ENCODE peak calls at places on chromosomes 12 and 14, in four cellular contexts. C, A, Q and M are unnamed samples.

GRCh38 chr14:95739356-95739755 is 25.4 kb upstream of the TCL1A start:
- DNase-seq in A (peak), Q (no peak), C (no peak), M (no peak)

GRCh38 chr12:122732170-122732569 is 1.5 kb upstream of the HCAR1 start:
- DNase-seq in C (no peak), A (no peak), Q (no peak), M (no peak)

GRCh38 chr12:1993341-1993740 is 10.9 kb downstream of the DCP1B start:
- DNase-seq in C (no peak), Q (no peak), A (peak), M (peak)

GRCh38 chr12:46964496-46965098 is 114.8 kb upstream of the PCED1B start:
- DNase-seq in A (peak), C (no peak), Q (no peak), M (peak)

GRCh38 chr12:131853832-131854797 is 25.9 kb downstream of the MMP17 start:
- DNase-seq in A (no peak), Q (no peak), C (no peak), M (no peak)

GRCh38 chr14:32457213-32457920 is 128.3 kb downstream of the AKAP6 start:
- DNase-seq in C (no peak), Q (no peak), A (no peak), M (peak)

GRCh38 chr14:104115691-104116543 is 22.5 kb upstream of the KIF26A start:
- DNase-seq in C (no peak), Q (no peak), A (no peak), M (no peak)

GRCh38 chr14:102629700-102630365 is 37.4 kb downstream of the RCOR1 start:
- DNase-seq in C (no peak), Q (no peak), A (no peak), M (no peak)

GRCh38 chr14:93878871-93879270 is 48.3 kb upstream of the FAM181A start:
- DNase-seq in Q (no peak), C (no peak), A (no peak), M (no peak)

GRCh38 chr14:104240426-104241157 is 102.2 kb downstream of the KIF26A start:
- DNase-seq in Q (no peak), C (no peak), A (no peak), M (no peak)

GRCh38 chr12:9870311-9870866 is 1.2 kb upstream of the CLEC2B start:
- DNase-seq in C (no peak), Q (peak), A (peak), M (no peak)

GRCh38 chr12:117583677-117584076 is 222.3 kb upstream of the NOS1 start:
- DNase-seq in C (no peak), Q (no peak), A (no peak), M (no peak)

GRCh38 chr12:31715283-31715825 is 13.5 kb downstream of the AMN1 start:
- DNase-seq in Q (no peak), C (no peak), A (no peak), M (no peak)

GRCh38 chr12:2311001-2311778 is 258.4 kb downstream of the CACNA1C start:
- DNase-seq in A (no peak), Q (no peak), C (no peak), M (no peak)

GRCh38 chr12:77120156-77120555 is 54.8 kb upstream of the E2F7 start:
- DNase-seq in C (no peak), A (peak), Q (no peak), M (peak)

GRCh38 chr12:108561852-108562347 is 496 bp upstream of the ISCU start:
- DNase-seq in Q (peak), C (no peak), A (no peak), M (no peak)

GRCh38 chr12:114241973-114242434 is 163.9 kb downstream of the TBX5 start:
- DNase-seq in A (no peak), C (no peak), Q (no peak), M (no peak)

GRCh38 chr14:22841311-22841710 is 4.9 kb downstream of the MMP14 start:
- DNase-seq in C (no peak), A (no peak), Q (no peak), M (no peak)

GRCh38 chr14:99604766-99605298 is 825 bp upstream of the CCDC85C start:
- DNase-seq in C (no peak), Q (no peak), A (peak), M (no peak)

GRCh38 chr12:2179953-2180736 is 127.4 kb downstream of the CACNA1C start:
- DNase-seq in A (peak), Q (no peak), C (no peak), M (peak)